ENCODE peak calls at places on chromosomes 4 and X, in eight cellular contexts. N is A673; I is tibial nerve; R is effector memory CD4-positive, alpha-beta T cell; Q is left ventricle myocardium inferior; X is GM23248; B is hepatocyte; C is sigmoid colon. O is an unnamed sample. For H3K4me1 and H3K9me3, the result is how much of the 10 kb centered on the place peaks cover.

GRCh38 chrX:153411255-153411987 is at the start of gene ZFP92:
- DNase-seq in N (no peak), I (no peak), R (peak), Q (peak), X (peak), B (peak), C (no peak), O (peak)

GRCh38 chrX:154357205-154357604 is 17.2 kb downstream of the FLNA start:
- DNase-seq in N (no peak), I (no peak), R (no peak), Q (no peak), X (no peak), B (no peak), C (no peak), O (peak)

GRCh38 chr4:138728566-138728965 is 287.0 kb upstream of the NOCT start:
- DNase-seq in N (no peak), I (no peak), R (no peak), Q (no peak), X (no peak), B (no peak), C (no peak), O (no peak)

GRCh38 chrX:145292208-145292607 is 44.9 kb downstream of the SPANXN1 start:
- DNase-seq in N (no peak), I (no peak), R (no peak), Q (no peak), X (no peak), B (no peak), C (no peak), O (no peak)

GRCh38 chrX:2243913-2244460 is 256.8 kb downstream of the DHRSX start:
- DNase-seq in N (peak), I (no peak), R (no peak), Q (no peak), X (peak), B (no peak), C (no peak), O (no peak)

GRCh38 chr4:52588097-52588496 is 71.0 kb downstream of the USP46 start:
- DNase-seq in N (no peak), I (peak), R (no peak), Q (peak), X (peak), B (peak), C (no peak), O (peak)

GRCh38 chrX:119826399-119826959 is 26.3 kb downstream of the UPF3B start:
- DNase-seq in N (no peak), I (peak), R (no peak), Q (no peak), X (peak), B (no peak), C (no peak), O (no peak)

GRCh38 chrX:7690842-7691241 is 152.1 kb upstream of the VCX start:
- DNase-seq in N (no peak), I (no peak), R (no peak), Q (no peak), X (no peak), B (no peak), C (no peak), O (no peak)

GRCh38 chr4:155964016-155964891 is 10.6 kb upstream of the CTSO start:
- DNase-seq in N (no peak), I (peak), R (no peak), Q (no peak), X (no peak), B (no peak), C (no peak), O (no peak)

GRCh38 chrX:155221351-155221750 is 5.1 kb downstream of the VBP1 start:
- DNase-seq in N (no peak), I (no peak), R (no peak), Q (no peak), X (no peak), B (no peak), C (no peak), O (no peak)

GRCh38 chr4:100679926-100680325 is 162.1 kb upstream of the EMCN start:
- DNase-seq in N (peak), I (no peak), R (no peak), Q (no peak), X (no peak), B (no peak), C (no peak), O (no peak)

GRCh38 chr4:102219143-102219542 is 126.1 kb downstream of the SLC39A8 start:
- DNase-seq in N (peak), I (no peak), R (no peak), Q (no peak), X (no peak), B (no peak), C (no peak), O (no peak)

DNA sequence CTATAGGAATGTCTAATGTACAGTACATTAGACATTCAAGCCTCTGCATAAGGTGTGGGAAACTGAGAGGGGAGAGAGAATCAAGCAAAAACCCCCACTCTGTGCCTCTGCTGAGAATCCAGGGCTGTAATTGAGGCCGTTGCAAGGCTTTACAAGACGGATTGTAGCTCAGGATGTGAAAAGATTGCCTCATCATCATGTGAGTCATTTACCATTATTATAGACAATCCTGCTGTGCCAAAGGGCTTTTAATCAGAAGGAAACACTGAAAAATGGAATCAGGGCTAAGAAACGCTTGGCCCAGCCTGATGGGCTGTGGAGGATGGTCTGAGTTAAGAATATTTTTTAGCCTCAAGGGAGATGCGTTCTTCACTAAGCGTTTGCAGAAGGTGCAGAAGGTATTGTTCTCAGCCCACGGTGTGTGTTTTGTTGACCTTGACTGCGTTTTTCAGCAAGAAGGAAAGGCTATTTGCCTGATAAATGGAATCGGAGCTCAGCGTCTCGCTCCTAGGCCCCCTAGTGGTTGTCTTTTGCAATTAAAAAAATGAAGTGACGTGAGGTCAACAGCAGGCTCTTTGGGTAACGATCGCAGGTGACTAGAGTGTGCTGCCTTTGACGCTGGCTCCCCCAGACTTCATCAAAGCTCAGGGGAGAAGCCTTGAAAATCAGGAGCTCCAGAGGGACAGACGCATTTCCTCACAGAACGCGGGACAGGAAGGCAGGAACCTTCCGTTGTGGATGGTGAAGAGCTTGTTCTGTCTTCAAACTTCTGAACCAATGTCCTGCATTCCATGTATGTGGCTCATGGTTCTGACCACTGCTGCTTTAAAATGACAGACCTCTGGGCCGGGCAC is 18.1 kb upstream of the CHRNA9 start:
- DNase-seq in N (peak), I (peak), R (peak), Q (no peak), X (peak), B (peak), C (peak), O (peak)
- H3K4me3 ChIP-seq in N (peak), I (peak), R (peak), Q (peak), X (peak), B (peak), C (peak), O (peak)

DNA sequence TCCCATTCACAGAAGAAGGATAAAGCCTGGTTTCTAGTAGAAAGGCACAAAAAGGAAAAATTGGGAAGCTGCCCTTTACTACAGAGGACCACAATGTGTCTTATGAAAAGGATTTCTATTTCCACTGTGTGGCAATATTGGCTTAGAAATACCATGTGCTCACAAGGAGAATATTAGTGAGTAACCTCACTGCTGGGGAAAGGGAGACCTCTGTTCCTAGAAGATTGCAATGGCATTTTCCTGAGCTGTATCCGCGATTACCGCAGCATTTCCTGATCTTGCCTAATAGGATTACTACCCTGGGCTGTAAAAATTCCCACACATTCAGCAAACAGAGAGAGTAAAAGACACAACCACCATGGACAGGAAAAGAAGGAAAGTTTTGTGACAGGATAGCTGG is 308.8 kb upstream of the TECRL start:
- DNase-seq in N (peak), I (no peak), R (no peak), Q (no peak), X (peak), B (peak), C (no peak), O (no peak)
- H3K4me1 ChIP-seq in N (under half), I (under half), R (under half), Q (under half), X (under half), B (under half), C (under half), O (under half)

DNA sequence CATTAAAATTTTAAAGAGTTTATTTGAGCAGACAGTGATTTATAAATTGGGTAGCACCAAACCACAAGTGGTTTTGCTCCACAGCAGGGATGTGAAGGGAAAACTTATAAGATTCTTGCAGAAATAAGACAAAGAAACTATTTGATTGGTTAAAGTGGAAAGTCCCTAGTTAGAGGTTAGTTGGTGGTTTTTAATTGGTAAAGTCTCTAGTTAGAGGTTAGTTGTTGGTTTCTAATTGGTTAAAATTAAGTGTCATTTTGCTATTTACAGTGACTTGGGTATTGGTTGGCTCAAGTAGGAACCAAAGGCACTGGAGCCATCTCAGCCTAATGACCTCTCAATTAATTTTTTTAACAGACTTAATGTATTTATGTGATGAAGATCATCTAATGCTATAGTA is 23.0 kb downstream of the ATG4A start:
- DNase-seq in N (no peak), I (no peak), R (no peak), Q (no peak), X (no peak), B (no peak), C (no peak), O (no peak)
- H3K9me3 ChIP-seq in N (under half), I (under half), R (under half), Q (under half), X (under half), B (under half), C (under half), O (under half)

GRCh38 chr4:17957689-17958088 is 63.9 kb downstream of the LCORL start:
- DNase-seq in N (no peak), I (no peak), R (no peak), Q (no peak), X (peak), B (no peak), C (no peak), O (no peak)
- H3K4me3 ChIP-seq in N (no peak), I (no peak), R (no peak), Q (no peak), X (no peak), B (no peak), C (no peak), O (no peak)

GRCh38 chr4:140735317-140735716 is 20.9 kb downstream of the TBC1D9 start:
- DNase-seq in N (no peak), I (no peak), R (no peak), Q (no peak), X (no peak), B (no peak), C (no peak), O (no peak)
- H3K4me1 ChIP-seq in N (under half), I (under half), R (under half), Q (half or more), X (under half), B (under half), C (under half), O (under half)

DNA sequence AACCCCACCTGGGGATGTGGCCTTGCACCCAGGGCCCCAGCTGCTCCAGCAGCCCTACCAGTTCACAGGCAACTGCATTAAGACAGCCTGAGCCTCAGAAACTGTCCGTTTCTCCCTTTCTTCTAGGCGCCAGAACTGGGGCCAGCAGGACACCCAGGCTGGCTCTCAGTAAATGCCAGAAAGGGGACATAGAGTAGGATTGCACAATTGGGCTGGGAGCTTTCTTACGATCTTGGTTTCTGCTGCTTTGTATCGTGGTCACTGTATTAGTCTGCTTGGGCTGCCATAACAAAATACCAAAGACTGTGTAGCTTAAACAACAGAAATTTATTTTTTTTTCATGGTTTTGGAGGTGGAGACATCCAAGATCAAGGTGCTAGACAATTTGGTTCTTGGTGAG is 48.4 kb downstream of the NALF2 start:
- DNase-seq in N (no peak), I (no peak), R (no peak), Q (no peak), X (no peak), B (no peak), C (no peak), O (no peak)
- H3K9me3 ChIP-seq in N (under half), I (under half), R (under half), Q (under half), X (under half), B (under half), C (under half), O (under half)